ENCODE peak calls at places on chromosomes 16 and 17, in five cellular contexts. One of them, this sample, is unnamed.

GRCh38 chr16:10150906-10151305 is 31.3 kb downstream of the GRIN2A start:
- DNase-seq in NCI-H1092 treated with DMSO at 0.1 percent for 48 hours: no peak
- DNase-seq in adipocyte: no peak
- DNase-seq in CD8-positive, alpha-beta memory T cell: no peak
- DNase-seq in Karpas-422: no peak
- DNase-seq in this sample: no peak

GRCh38 chr17:56142781-56143180 is 10.5 kb upstream of the ANKFN1 start:
- DNase-seq in NCI-H1092 treated with DMSO at 0.1 percent for 48 hours: no peak
- DNase-seq in CD8-positive, alpha-beta memory T cell: no peak
- DNase-seq in adipocyte: no peak
- DNase-seq in Karpas-422: no peak
- DNase-seq in this sample: no peak

GRCh38 chr17:60169921-60170817 is 20.4 kb downstream of the CA4 start:
- DNase-seq in adipocyte: peak
- DNase-seq in CD8-positive, alpha-beta memory T cell: no peak
- DNase-seq in Karpas-422: peak
- DNase-seq in NCI-H1092 treated with DMSO at 0.1 percent for 48 hours: no peak
- DNase-seq in this sample: peak

GRCh38 chr17:75755205-75755901 is 9.6 kb downstream of the GALK1 start:
- DNase-seq in Karpas-422: peak
- DNase-seq in NCI-H1092 treated with DMSO at 0.1 percent for 48 hours: no peak
- DNase-seq in adipocyte: no peak
- DNase-seq in CD8-positive, alpha-beta memory T cell: no peak
- DNase-seq in this sample: no peak

GRCh38 chr17:2594657-2595085 is 1.2 kb downstream of the PAFAH1B1 start:
- DNase-seq in Karpas-422: peak
- DNase-seq in CD8-positive, alpha-beta memory T cell: no peak
- DNase-seq in NCI-H1092 treated with DMSO at 0.1 percent for 48 hours: no peak
- DNase-seq in adipocyte: peak
- DNase-seq in this sample: peak

GRCh38 chr16:77195411-77195810 is 3.8 kb upstream of the SYCE1L start:
- DNase-seq in adipocyte: no peak
- DNase-seq in CD8-positive, alpha-beta memory T cell: no peak
- DNase-seq in NCI-H1092 treated with DMSO at 0.1 percent for 48 hours: no peak
- DNase-seq in Karpas-422: no peak
- DNase-seq in this sample: no peak

GRCh38 chr16:10877472-10877946 is 507 bp downstream of the CIITA start:
- DNase-seq in Karpas-422: peak
- DNase-seq in adipocyte: no peak
- DNase-seq in NCI-H1092 treated with DMSO at 0.1 percent for 48 hours: no peak
- DNase-seq in CD8-positive, alpha-beta memory T cell: no peak
- DNase-seq in this sample: no peak

GRCh38 chr17:5035356-5035755 is at the start of gene SLC52A1:
- DNase-seq in adipocyte: no peak
- DNase-seq in CD8-positive, alpha-beta memory T cell: no peak
- DNase-seq in NCI-H1092 treated with DMSO at 0.1 percent for 48 hours: no peak
- DNase-seq in Karpas-422: peak
- DNase-seq in this sample: peak

GRCh38 chr17:78878871-78879270 is 24.1 kb downstream of the CEP295NL start:
- DNase-seq in NCI-H1092 treated with DMSO at 0.1 percent for 48 hours: no peak
- DNase-seq in adipocyte: no peak
- DNase-seq in CD8-positive, alpha-beta memory T cell: no peak
- DNase-seq in Karpas-422: no peak
- DNase-seq in this sample: no peak

GRCh38 chr17:38898812-38899348 is 26.5 kb upstream of the LASP1NB start:
- DNase-seq in CD8-positive, alpha-beta memory T cell: peak
- DNase-seq in NCI-H1092 treated with DMSO at 0.1 percent for 48 hours: no peak
- DNase-seq in adipocyte: no peak
- DNase-seq in Karpas-422: no peak
- DNase-seq in this sample: no peak

GRCh38 chr16:53053967-53054669 is 673 bp upstream of the CHD9 start:
- DNase-seq in CD8-positive, alpha-beta memory T cell: no peak
- DNase-seq in NCI-H1092 treated with DMSO at 0.1 percent for 48 hours: peak
- DNase-seq in adipocyte: peak
- DNase-seq in Karpas-422: peak
- DNase-seq in this sample: peak

GRCh38 chr16:11211061-11211976 is 44.7 kb downstream of the SOCS1 start:
- DNase-seq in NCI-H1092 treated with DMSO at 0.1 percent for 48 hours: no peak
- DNase-seq in Karpas-422: no peak
- DNase-seq in adipocyte: no peak
- DNase-seq in CD8-positive, alpha-beta memory T cell: no peak
- DNase-seq in this sample: no peak

GRCh38 chr16:67017451-67017750 is 11.5 kb upstream of the CBFB start:
- DNase-seq in adipocyte: no peak
- DNase-seq in CD8-positive, alpha-beta memory T cell: no peak
- DNase-seq in Karpas-422: no peak
- DNase-seq in NCI-H1092 treated with DMSO at 0.1 percent for 48 hours: no peak
- DNase-seq in this sample: no peak

GRCh38 chr17:32927724-32928526 is at the start of gene TMEM98:
- DNase-seq in Karpas-422: no peak
- DNase-seq in CD8-positive, alpha-beta memory T cell: no peak
- DNase-seq in NCI-H1092 treated with DMSO at 0.1 percent for 48 hours: peak
- DNase-seq in adipocyte: peak
- DNase-seq in this sample: peak

This sample was measured in GM23248.